ENCODE peak calls at places on chromosomes 7 and 10, in four cellular contexts. C, Y, Z and Q are unnamed samples.

GRCh38 chr7:84912993-84913635 is 273.7 kb downstream of the SEMA3D start:
- DNase-seq in C (no peak), Y (no peak), Z (no peak), Q (no peak)

GRCh38 chr7:151017953-151018420 is 6.3 kb downstream of the ATG9B start:
- DNase-seq in C (peak; percentile 86), Y (peak; percentile 58), Z (peak; percentile 84), Q (peak; percentile 59)

GRCh38 chr7:86301301-86301700 is 342.4 kb upstream of the GRM3 start:
- DNase-seq in C (no peak), Y (no peak), Z (no peak), Q (no peak)

GRCh38 chr10:106440767-106441166 is 723.7 kb downstream of the SORCS1 start:
- DNase-seq in C (no peak), Y (no peak), Z (no peak), Q (no peak)

GRCh38 chr10:63093227-63093626 is 39.9 kb upstream of the NRBF2 start:
- DNase-seq in C (no peak), Y (no peak), Z (no peak), Q (no peak)

GRCh38 chr10:48209246-48209645 is 65.2 kb downstream of the FRMPD2 start:
- DNase-seq in C (no peak), Y (no peak), Z (no peak), Q (no peak)

GRCh38 chr7:46290374-46291061 is 369.4 kb upstream of the IGFBP3 start:
- DNase-seq in C (no peak), Y (no peak), Z (no peak), Q (no peak)

GRCh38 chr7:138176060-138176459 is 99.8 kb downstream of the AKR1D1 start:
- DNase-seq in C (no peak), Y (no peak), Z (no peak), Q (no peak)

GRCh38 chr10:59181668-59182067 is 5.2 kb downstream of the PHYHIPL start:
- DNase-seq in C (no peak), Y (peak; percentile 43), Z (peak; percentile 72), Q (no peak)

GRCh38 chr7:46146454-46147255 is 225.6 kb upstream of the IGFBP3 start:
- DNase-seq in C (no peak), Y (no peak), Z (no peak), Q (no peak)

GRCh38 chr10:102220612-102221011 is 5.5 kb upstream of the ELOVL3 start:
- DNase-seq in C (no peak), Y (no peak), Z (no peak), Q (no peak)

GRCh38 chr10:118840071-118840775 is 85.5 kb upstream of the CACUL1 start:
- DNase-seq in C (no peak), Y (no peak), Z (no peak), Q (no peak)

GRCh38 chr10:89327803-89328441 is at the start of gene IFIT3:
- DNase-seq in C (no peak), Y (peak; percentile 95), Z (peak; percentile 70), Q (no peak)

GRCh38 chr10:131955591-131956340 is 26.0 kb downstream of the BNIP3 start:
- DNase-seq in C (no peak), Y (no peak), Z (no peak), Q (no peak)

GRCh38 chr10:84333864-84334451 is 5.6 kb downstream of the CCSER2 start:
- DNase-seq in C (peak; percentile 80), Y (no peak), Z (no peak), Q (peak; percentile 73)